ENCODE peak calls at places on chromosome 9, in ten cellular contexts. U, T, I, O, D, A, Z, K, Y and X are unnamed samples.
A peak's percentile ranks its signal among the peaks of the same experiment; 100 is the strongest.

GRCh38 chr9:17075758-17076485 is 58.9 kb upstream of the CNTLN start:
- DNase-seq in D (no peak), O (no peak), T (no peak), Z (no peak), I (no peak), K (no peak), Y (no peak), U (no peak), A (peak; percentile 43), X (no peak)

GRCh38 chr9:109331353-109331752 is 10.5 kb upstream of the EPB41L4B start:
- DNase-seq in K (peak; percentile 26), U (no peak), A (no peak), Y (peak; percentile 30), D (peak; percentile 64), O (peak; percentile 53), Z (no peak), I (no peak), T (no peak), X (no peak)

GRCh38 chr9:108049026-108049591 is 559.5 kb upstream of the KLF4 start:
- DNase-seq in T (no peak), Y (no peak), D (peak; percentile 94), Z (no peak), I (peak; percentile 73), A (no peak), U (no peak), O (no peak), K (no peak), X (peak; percentile 89)

GRCh38 chr9:137985637-137986071 is 108.1 kb downstream of the CACNA1B start:
- DNase-seq in K (no peak), D (no peak), T (no peak), A (no peak), U (no peak), I (no peak), Y (no peak), Z (no peak), O (no peak), X (no peak)

GRCh38 chr9:68844623-68845612 is 139.9 kb downstream of the PIP5K1B start:
- DNase-seq in U (peak; percentile 56), T (no peak), I (peak; percentile 15), O (peak; percentile 14), Z (peak; percentile 3), K (peak; percentile 22), Y (no peak), A (no peak), D (peak; percentile 28), X (no peak)

GRCh38 chr9:137422668-137423000 is 328 bp downstream of the EXD3 start:
- DNase-seq in K (no peak), A (no peak), I (peak; percentile 28), O (no peak), T (no peak), Z (no peak), D (no peak), U (no peak), Y (no peak), X (no peak)

GRCh38 chr9:123251741-123252140 is 16.6 kb downstream of the STRBP start:
- DNase-seq in D (no peak), O (no peak), U (no peak), A (no peak), I (no peak), Z (peak; percentile 27), T (no peak), K (no peak), Y (no peak), X (no peak)

GRCh38 chr9:108933231-108933630 is 693 bp downstream of the ELP1 start:
- DNase-seq in A (no peak), Y (peak; percentile 38), U (no peak), T (no peak), D (peak; percentile 5), I (peak; percentile 39), K (no peak), Z (no peak), O (no peak), X (no peak)

GRCh38 chr9:75088646-75089368 is 493 bp downstream of the OSTF1 start:
- DNase-seq in U (peak; percentile 82), D (peak; percentile 45), T (no peak), Z (peak; percentile 63), O (peak; percentile 46), Y (peak; percentile 56), I (peak; percentile 54), A (no peak), K (peak; percentile 71), X (no peak)

GRCh38 chr9:87340391-87340790 is 157.3 kb upstream of the DAPK1 start:
- DNase-seq in Y (no peak), Z (no peak), T (no peak), K (no peak), O (no peak), U (no peak), I (no peak), A (no peak), D (no peak), X (no peak)

GRCh38 chr9:127311239-127311741 is 46.7 kb downstream of the GARNL3 start:
- DNase-seq in K (no peak), Y (no peak), T (no peak), A (no peak), D (peak; percentile 81), Z (no peak), I (peak; percentile 74), U (no peak), O (no peak), X (no peak)